ENCODE peak calls at places on chromosome 19, in four cellular contexts. One of them, this sample, is unnamed.

GRCh38 chr19:11649941-11650340 is 52.7 kb downstream of the ZNF627 start:
- DNase-seq in bronchial epithelial cell: no peak
- DNase-seq in IMR-90: peak; percentile 5
- DNase-seq in endothelial cell of umbilical vein: no peak
- DNase-seq in this sample: no peak

GRCh38 chr19:34391813-34392212 is 12.4 kb upstream of the PDCD2L start:
- DNase-seq in bronchial epithelial cell: no peak
- DNase-seq in IMR-90: no peak
- DNase-seq in endothelial cell of umbilical vein: peak; percentile 14
- DNase-seq in this sample: no peak

GRCh38 chr19:2528543-2529173 is 52.7 kb downstream of the GADD45B start:
- DNase-seq in bronchial epithelial cell: peak; percentile 8
- DNase-seq in IMR-90: no peak
- DNase-seq in endothelial cell of umbilical vein: no peak
- DNase-seq in this sample: no peak

GRCh38 chr19:47713046-47714021 is at the start of gene EHD2:
- DNase-seq in bronchial epithelial cell: peak; percentile 33
- DNase-seq in IMR-90: peak; percentile 76
- DNase-seq in endothelial cell of umbilical vein: peak; percentile 61
- DNase-seq in this sample: no peak

GRCh38 chr19:28612275-28612769 is 600.6 kb downstream of the UQCRFS1 start:
- DNase-seq in bronchial epithelial cell: no peak
- DNase-seq in IMR-90: no peak
- DNase-seq in endothelial cell of umbilical vein: no peak
- DNase-seq in this sample: no peak

GRCh38 chr19:10290439-10290875 is 705 bp downstream of the ICAM5 start:
- DNase-seq in bronchial epithelial cell: no peak
- DNase-seq in IMR-90: peak; percentile 7
- DNase-seq in endothelial cell of umbilical vein: no peak
- DNase-seq in this sample: no peak

GRCh38 chr19:2540251-2540645 is 64.3 kb downstream of the GADD45B start:
- DNase-seq in bronchial epithelial cell: no peak
- DNase-seq in IMR-90: no peak
- DNase-seq in endothelial cell of umbilical vein: no peak
- DNase-seq in this sample: no peak

GRCh38 chr19:50548191-50549058 is 19.8 kb downstream of the LRRC4B start:
- DNase-seq in bronchial epithelial cell: no peak
- DNase-seq in IMR-90: no peak
- DNase-seq in endothelial cell of umbilical vein: no peak
- DNase-seq in this sample: no peak

GRCh38 chr19:18586311-18586710 is 2.3 kb upstream of the REX1BD start:
- DNase-seq in bronchial epithelial cell: peak; percentile 17
- DNase-seq in IMR-90: no peak
- DNase-seq in endothelial cell of umbilical vein: no peak
- DNase-seq in this sample: no peak

GRCh38 chr19:39924952-39925351 is 9.5 kb downstream of the FCGBP start:
- DNase-seq in bronchial epithelial cell: no peak
- DNase-seq in IMR-90: no peak
- DNase-seq in endothelial cell of umbilical vein: no peak
- DNase-seq in this sample: no peak

GRCh38 chr19:52739576-52739975 is 4.7 kb upstream of the ZNF611 start:
- DNase-seq in bronchial epithelial cell: no peak
- DNase-seq in IMR-90: no peak
- DNase-seq in endothelial cell of umbilical vein: no peak
- DNase-seq in this sample: no peak

GRCh38 chr19:31278555-31279435 is 70.4 kb downstream of the TSHZ3 start:
- DNase-seq in bronchial epithelial cell: no peak
- DNase-seq in IMR-90: no peak
- DNase-seq in endothelial cell of umbilical vein: no peak
- DNase-seq in this sample: no peak

GRCh38 chr19:40623403-40624239 is 22.5 kb downstream of the LTBP4 start:
- DNase-seq in bronchial epithelial cell: peak; percentile 85
- DNase-seq in IMR-90: peak; percentile 18
- DNase-seq in endothelial cell of umbilical vein: no peak
- DNase-seq in this sample: no peak

GRCh38 chr19:43467730-43468129 is 2.3 kb upstream of the LYPD3 start:
- DNase-seq in bronchial epithelial cell: peak; percentile 68
- DNase-seq in IMR-90: peak; percentile 70
- DNase-seq in endothelial cell of umbilical vein: peak; percentile 15
- DNase-seq in this sample: no peak

GRCh38 chr19:12064266-12065099 is at the start of gene ZNF844:
- DNase-seq in bronchial epithelial cell: peak; percentile 56
- DNase-seq in IMR-90: peak; percentile 81
- DNase-seq in endothelial cell of umbilical vein: peak; percentile 77
- DNase-seq in this sample: peak; percentile 37

GRCh38 chr19:10601999-10602329 is 14.9 kb upstream of the AP1M2 start:
- DNase-seq in bronchial epithelial cell: peak; percentile 39
- DNase-seq in IMR-90: no peak
- DNase-seq in endothelial cell of umbilical vein: no peak
- DNase-seq in this sample: no peak

GRCh38 chr19:56566904-56567273 is 379 bp upstream of the ZNF470 start:
- DNase-seq in bronchial epithelial cell: peak; percentile 11
- DNase-seq in IMR-90: no peak
- DNase-seq in endothelial cell of umbilical vein: no peak
- DNase-seq in this sample: no peak

GRCh38 chr19:49689133-49690072 is at the start of gene ADM5:
- DNase-seq in bronchial epithelial cell: peak; percentile 26
- DNase-seq in IMR-90: no peak
- DNase-seq in endothelial cell of umbilical vein: peak; percentile 54
- DNase-seq in this sample: no peak

GRCh38 chr19:14383898-14384669 is 2.8 kb downstream of the ADGRE5 start:
- DNase-seq in bronchial epithelial cell: peak; percentile 40
- DNase-seq in IMR-90: peak; percentile 55
- DNase-seq in endothelial cell of umbilical vein: no peak
- DNase-seq in this sample: no peak

GRCh38 chr19:10086904-10087256 is 763 bp downstream of the SHFL start:
- DNase-seq in bronchial epithelial cell: no peak
- DNase-seq in IMR-90: no peak
- DNase-seq in endothelial cell of umbilical vein: no peak
- DNase-seq in this sample: no peak

GRCh38 chr19:53780506-53780905 is 43.6 kb downstream of the NLRP12 start:
- DNase-seq in bronchial epithelial cell: no peak
- DNase-seq in IMR-90: no peak
- DNase-seq in endothelial cell of umbilical vein: no peak
- DNase-seq in this sample: no peak

GRCh38 chr19:15810335-15810734 is 5.1 kb downstream of the OR10H1 start:
- DNase-seq in bronchial epithelial cell: peak; percentile 23
- DNase-seq in IMR-90: no peak
- DNase-seq in endothelial cell of umbilical vein: no peak
- DNase-seq in this sample: no peak

GRCh38 chr19:39500543-39500942 is 1.8 kb downstream of the DLL3 start:
- DNase-seq in bronchial epithelial cell: no peak
- DNase-seq in IMR-90: no peak
- DNase-seq in endothelial cell of umbilical vein: no peak
- DNase-seq in this sample: no peak

GRCh38 chr19:44905437-44906160 is at the start of gene APOE:
- DNase-seq in bronchial epithelial cell: no peak
- DNase-seq in IMR-90: no peak
- DNase-seq in endothelial cell of umbilical vein: no peak
- DNase-seq in this sample: no peak
- H3K4me3 ChIP-seq in bronchial epithelial cell: peak within 1 kb of the TSS; percentile 26
- H3K4me3 ChIP-seq in IMR-90: peak within 1 kb of the TSS; percentile 22
- H3K4me3 ChIP-seq in endothelial cell of umbilical vein: no peak within 1 kb of the TSS
- H3K4me3 ChIP-seq in this sample: peak within 1 kb of the TSS; percentile 6

GRCh38 chr19:4328243-4328990 is 10.2 kb downstream of the STAP2 start:
- DNase-seq in bronchial epithelial cell: peak; percentile 15
- DNase-seq in IMR-90: peak; percentile 74
- DNase-seq in endothelial cell of umbilical vein: peak; percentile 82
- DNase-seq in this sample: peak; percentile 37

GRCh38 chr19:4326215-4326836 is 12.3 kb downstream of the STAP2 start:
- DNase-seq in bronchial epithelial cell: no peak
- DNase-seq in IMR-90: no peak
- DNase-seq in endothelial cell of umbilical vein: no peak
- DNase-seq in this sample: no peak

GRCh38 chr19:4327877-4328242 is 10.8 kb downstream of the STAP2 start:
- DNase-seq in bronchial epithelial cell: no peak
- DNase-seq in IMR-90: no peak
- DNase-seq in endothelial cell of umbilical vein: no peak
- DNase-seq in this sample: no peak

GRCh38 chr19:4327252-4327876 is 11.3 kb downstream of the STAP2 start:
- DNase-seq in bronchial epithelial cell: no peak
- DNase-seq in IMR-90: peak; percentile 13
- DNase-seq in endothelial cell of umbilical vein: peak; percentile 43
- DNase-seq in this sample: no peak

DNA sequence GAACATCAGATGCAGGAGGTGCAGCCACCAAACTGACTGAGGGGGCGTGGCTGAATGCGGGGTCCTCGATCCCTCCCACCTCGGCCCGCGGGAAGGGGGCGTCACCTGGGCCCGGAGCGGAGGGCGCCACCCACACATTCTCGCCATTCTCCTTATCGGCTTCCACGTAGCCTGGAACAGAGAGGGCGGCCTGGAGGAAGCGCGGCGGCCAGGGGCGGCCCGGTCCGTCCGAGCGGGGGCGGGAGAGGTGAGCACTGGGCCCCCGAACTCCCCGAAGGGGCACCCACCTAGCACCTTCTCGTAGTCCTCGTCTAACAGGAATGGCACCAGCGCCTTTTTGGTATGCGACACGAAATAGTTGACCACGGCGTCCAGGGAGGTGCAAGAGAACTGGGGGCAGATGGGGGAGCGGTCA is 11.8 kb downstream of the STAP2 start:
- DNase-seq in bronchial epithelial cell: no peak
- DNase-seq in IMR-90: no peak
- DNase-seq in endothelial cell of umbilical vein: no peak
- DNase-seq in this sample: no peak
- H3K4me3 ChIP-seq in bronchial epithelial cell: no peak overlapping the region
- H3K4me3 ChIP-seq in IMR-90: no peak overlapping the region
- H3K4me3 ChIP-seq in endothelial cell of umbilical vein: no peak overlapping the region
- H3K4me3 ChIP-seq in this sample: no peak overlapping the region

DNA sequence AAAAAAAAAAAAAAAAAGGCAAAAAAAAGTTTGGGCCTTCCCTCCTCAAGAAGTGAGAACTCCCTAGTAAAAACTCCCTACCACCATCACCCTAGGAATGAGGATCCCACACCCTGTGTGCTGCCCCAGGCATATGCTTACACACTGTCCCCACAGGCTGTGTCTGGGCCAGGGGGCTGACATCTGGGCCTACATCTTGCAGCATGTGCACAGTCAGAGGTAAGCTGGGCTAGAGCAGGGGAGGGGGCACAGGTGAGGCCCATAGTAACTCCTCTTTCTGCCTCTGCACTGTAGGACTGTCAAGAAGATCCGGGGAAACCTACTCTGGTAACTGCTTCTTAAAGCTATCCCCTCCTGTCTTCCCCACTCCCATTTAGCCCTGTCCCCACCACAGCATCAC is 1.0 kb downstream of the HAUS5 start:
- DNase-seq in bronchial epithelial cell: no peak
- DNase-seq in IMR-90: no peak
- DNase-seq in endothelial cell of umbilical vein: no peak
- DNase-seq in this sample: no peak
- H3K4me3 ChIP-seq in bronchial epithelial cell: no peak overlapping the region
- H3K4me3 ChIP-seq in IMR-90: no peak overlapping the region
- H3K4me3 ChIP-seq in endothelial cell of umbilical vein: no peak overlapping the region
- H3K4me3 ChIP-seq in this sample: no peak overlapping the region

GRCh38 chr19:30228726-30229523 is 143.3 kb upstream of the ZNF536 start:
- DNase-seq in bronchial epithelial cell: no peak
- DNase-seq in IMR-90: peak; percentile 6
- DNase-seq in endothelial cell of umbilical vein: no peak
- DNase-seq in this sample: no peak

GRCh38 chr19:30226464-30227070 is 145.6 kb upstream of the ZNF536 start:
- DNase-seq in bronchial epithelial cell: no peak
- DNase-seq in IMR-90: no peak
- DNase-seq in endothelial cell of umbilical vein: no peak
- DNase-seq in this sample: no peak

GRCh38 chr19:30228113-30228725 is 144.0 kb upstream of the ZNF536 start:
- DNase-seq in bronchial epithelial cell: no peak
- DNase-seq in IMR-90: no peak
- DNase-seq in endothelial cell of umbilical vein: no peak
- DNase-seq in this sample: no peak

GRCh38 chr19:30227071-30227621 is 145.0 kb upstream of the ZNF536 start:
- DNase-seq in bronchial epithelial cell: no peak
- DNase-seq in IMR-90: no peak
- DNase-seq in endothelial cell of umbilical vein: peak; percentile 1
- DNase-seq in this sample: no peak

GRCh38 chr19:30227661-30228112 is 144.5 kb upstream of the ZNF536 start:
- DNase-seq in bronchial epithelial cell: no peak
- DNase-seq in IMR-90: peak; percentile 24
- DNase-seq in endothelial cell of umbilical vein: peak; percentile 36
- DNase-seq in this sample: no peak
- H3K4me3 ChIP-seq in bronchial epithelial cell: peak overlapping the region; percentile 33
- H3K4me3 ChIP-seq in IMR-90: peak overlapping the region; percentile 51
- H3K4me3 ChIP-seq in endothelial cell of umbilical vein: peak overlapping the region; percentile 40
- H3K4me3 ChIP-seq in this sample: peak overlapping the region; percentile 46